ENCODE peak calls at places on chromosomes 7 and 10, in nine cellular contexts. N, W, A, C, H, T, V, S and M are unnamed samples.

GRCh38 chr10:15092855-15093408 is 4.2 kb upstream of the RPP38 start:
- DNase-seq in N (no peak), W (no peak), A (no peak), C (no peak), H (no peak), T (no peak), V (no peak), S (no peak), M (no peak)

GRCh38 chr7:84188811-84189405 is 5.7 kb downstream of the SEMA3A start:
- DNase-seq in N (no peak), W (peak), A (no peak), C (no peak), H (no peak), T (no peak), V (no peak), S (peak), M (no peak)

GRCh38 chr10:824497-824896 is 107.0 kb downstream of the LARP4B start:
- DNase-seq in N (no peak), W (no peak), A (no peak), C (no peak), H (no peak), T (no peak), V (no peak), S (no peak), M (no peak)

GRCh38 chr7:154231732-154232131 is 179.5 kb downstream of the DPP6 start:
- DNase-seq in N (no peak), W (no peak), A (no peak), C (no peak), H (no peak), T (no peak), V (no peak), S (no peak), M (no peak)

GRCh38 chr7:155169081-155169480 is 99.0 kb downstream of the HTR5A start:
- DNase-seq in N (no peak), W (no peak), A (no peak), C (no peak), H (no peak), T (no peak), V (no peak), S (no peak), M (no peak)

GRCh38 chr10:128463991-128464755 is 337.9 kb upstream of the MKI67 start:
- DNase-seq in N (peak), W (no peak), A (no peak), C (no peak), H (no peak), T (no peak), V (no peak), S (peak), M (no peak)

GRCh38 chr10:27540672-27541071 is 36.6 kb downstream of the RAB18 start:
- DNase-seq in N (no peak), W (no peak), A (no peak), C (no peak), H (no peak), T (no peak), V (no peak), S (no peak), M (no peak)

GRCh38 chr10:131212763-131213325 is 98.7 kb downstream of the TCERG1L start:
- DNase-seq in N (no peak), W (no peak), A (no peak), C (no peak), H (no peak), T (no peak), V (no peak), S (no peak), M (no peak)

GRCh38 chr7:131010714-131011436 is 276.9 kb upstream of the KLF14 start:
- DNase-seq in N (no peak), W (no peak), A (no peak), C (no peak), H (peak), T (peak), V (no peak), S (peak), M (no peak)

GRCh38 chr10:105974803-105975456 is 1189.6 kb downstream of the SORCS1 start:
- DNase-seq in N (no peak), W (peak), A (peak), C (no peak), H (no peak), T (no peak), V (no peak), S (no peak), M (no peak)

GRCh38 chr10:100748251-100749058 is 3.1 kb downstream of the PAX2 start:
- DNase-seq in N (no peak), W (no peak), A (no peak), C (no peak), H (no peak), T (no peak), V (no peak), S (no peak), M (no peak)

GRCh38 chr10:70115948-70116682 is 16.5 kb downstream of the AIFM2 start:
- DNase-seq in N (peak), W (peak), A (peak), C (no peak), H (peak), T (no peak), V (peak), S (no peak), M (peak)

GRCh38 chr7:68258569-68258968 is 1261.9 kb downstream of the TYW1 start:
- DNase-seq in N (no peak), W (no peak), A (no peak), C (no peak), H (no peak), T (no peak), V (no peak), S (no peak), M (no peak)

GRCh38 chr10:107614939-107615665 is 450.6 kb upstream of the SORCS1 start:
- DNase-seq in N (no peak), W (no peak), A (no peak), C (no peak), H (no peak), T (no peak), V (no peak), S (peak), M (no peak)

GRCh38 chr7:118902600-118902999 is 678.1 kb downstream of the ANKRD7 start:
- DNase-seq in N (no peak), W (no peak), A (no peak), C (no peak), H (no peak), T (no peak), V (no peak), S (no peak), M (no peak)

GRCh38 chr10:117419921-117420320 is 44.7 kb upstream of the PDZD8 start:
- DNase-seq in N (no peak), W (no peak), A (no peak), C (no peak), H (peak), T (no peak), V (no peak), S (peak), M (peak)

GRCh38 chr10:44924261-44925040 is 13.3 kb downstream of the TMEM72 start:
- DNase-seq in N (no peak), W (no peak), A (no peak), C (no peak), H (no peak), T (no peak), V (no peak), S (no peak), M (no peak)

GRCh38 chr10:71231196-71231595 is 18.8 kb downstream of the UNC5B start:
- DNase-seq in N (no peak), W (no peak), A (no peak), C (no peak), H (no peak), T (no peak), V (no peak), S (no peak), M (no peak)

GRCh38 chr7:77538908-77539212 is 1.8 kb downstream of the PTPN12 start:
- DNase-seq in N (no peak), W (no peak), A (no peak), C (no peak), H (no peak), T (no peak), V (no peak), S (no peak), M (no peak)

GRCh38 chr10:30858499-30858898 is 173.2 kb downstream of the ZNF438 start:
- DNase-seq in N (no peak), W (no peak), A (no peak), C (no peak), H (no peak), T (no peak), V (no peak), S (peak), M (no peak)

GRCh38 chr7:154795014-154795413 is 207.9 kb downstream of the PAXIP1 start:
- DNase-seq in N (no peak), W (no peak), A (no peak), C (no peak), H (no peak), T (no peak), V (no peak), S (no peak), M (no peak)